ENCODE peak calls at places on chromosomes 16 and 17, in eight cellular contexts. R is mesenchymal stem cell, P is GM23248, Y is MM.1S, M is neural progenitor cell, L is mammary epithelial cell, E is endothelial cell of umbilical vein, C is fibroblast of lung. W is an unnamed sample.

GRCh38 chr17:73798111-73798748 is 154.0 kb upstream of the SDK2 start:
- DNase-seq in L (peak; percentile 83), E (no peak), M (no peak), P (peak; percentile 96), C (peak; percentile 94), Y (no peak), R (peak; percentile 82), W (no peak)

GRCh38 chr16:66357523-66357928 is 9.0 kb upstream of the CDH5 start:
- DNase-seq in L (peak; percentile 74), E (peak; percentile 93), M (peak; percentile 75), R (peak; percentile 84), P (peak; percentile 87), Y (peak; percentile 51), C (peak; percentile 75), W (peak; percentile 85)

GRCh38 chr17:80751070-80751459 is 206.4 kb downstream of the RPTOR start:
- DNase-seq in C (no peak), L (no peak), E (no peak), Y (no peak), R (no peak), M (no peak), P (peak; percentile 84), W (no peak)

GRCh38 chr16:72291531-72291981 is 119.6 kb upstream of the PMFBP1 start:
- DNase-seq in C (peak; percentile 96), P (peak; percentile 93), R (peak; percentile 89), E (peak; percentile 87), L (peak; percentile 92), M (no peak), Y (no peak), W (no peak)

GRCh38 chr17:38942641-38943040 is 17.2 kb downstream of the LASP1NB start:
- DNase-seq in E (no peak), P (no peak), C (no peak), L (no peak), R (no peak), Y (peak; percentile 20), M (no peak), W (no peak)

GRCh38 chr17:27531469-27531948 is 75.3 kb downstream of the KSR1 start:
- DNase-seq in E (no peak), C (no peak), Y (no peak), L (no peak), P (no peak), R (no peak), M (no peak), W (no peak)

GRCh38 chr17:78722101-78722761 is 59.8 kb downstream of the CYTH1 start:
- DNase-seq in L (no peak), M (peak; percentile 38), C (no peak), R (no peak), E (no peak), Y (peak; percentile 83), P (no peak), W (no peak)

GRCh38 chr17:39591958-39592954 is 15.5 kb downstream of the NEUROD2 start:
- DNase-seq in R (peak; percentile 52), Y (peak; percentile 40), E (peak; percentile 34), P (peak; percentile 49), L (peak; percentile 40), M (peak; percentile 92), C (peak; percentile 30), W (peak; percentile 83)

GRCh38 chr16:82603784-82604411 is 22.9 kb upstream of the CDH13 start:
- DNase-seq in P (peak; percentile 84), E (peak; percentile 68), M (peak; percentile 72), R (peak; percentile 72), L (peak; percentile 62), C (peak; percentile 51), Y (no peak), W (peak; percentile 73)

GRCh38 chr17:81044764-81045589 is 10.0 kb downstream of the BAIAP2 start:
- DNase-seq in R (peak; percentile 82), C (peak; percentile 75), L (peak; percentile 66), M (no peak), Y (no peak), P (peak; percentile 71), E (peak; percentile 85), W (no peak)

GRCh38 chr16:16828913-16829398 is 450.0 kb downstream of the NPIPA7 start:
- DNase-seq in E (no peak), M (peak; percentile 15), P (no peak), L (no peak), C (no peak), R (no peak), Y (no peak), W (peak; percentile 65)

GRCh38 chr17:17115620-17116019 is 73.4 kb downstream of the MPRIP start:
- DNase-seq in E (no peak), C (no peak), M (no peak), R (no peak), L (no peak), Y (no peak), P (no peak), W (no peak)

GRCh38 chr17:6473128-6473767 is 29.0 kb downstream of the PIMREG start:
- DNase-seq in Y (peak; percentile 53), E (peak; percentile 72), L (peak; percentile 56), R (peak; percentile 76), M (peak; percentile 87), P (peak; percentile 81), C (peak; percentile 41), W (peak; percentile 84)

DNA sequence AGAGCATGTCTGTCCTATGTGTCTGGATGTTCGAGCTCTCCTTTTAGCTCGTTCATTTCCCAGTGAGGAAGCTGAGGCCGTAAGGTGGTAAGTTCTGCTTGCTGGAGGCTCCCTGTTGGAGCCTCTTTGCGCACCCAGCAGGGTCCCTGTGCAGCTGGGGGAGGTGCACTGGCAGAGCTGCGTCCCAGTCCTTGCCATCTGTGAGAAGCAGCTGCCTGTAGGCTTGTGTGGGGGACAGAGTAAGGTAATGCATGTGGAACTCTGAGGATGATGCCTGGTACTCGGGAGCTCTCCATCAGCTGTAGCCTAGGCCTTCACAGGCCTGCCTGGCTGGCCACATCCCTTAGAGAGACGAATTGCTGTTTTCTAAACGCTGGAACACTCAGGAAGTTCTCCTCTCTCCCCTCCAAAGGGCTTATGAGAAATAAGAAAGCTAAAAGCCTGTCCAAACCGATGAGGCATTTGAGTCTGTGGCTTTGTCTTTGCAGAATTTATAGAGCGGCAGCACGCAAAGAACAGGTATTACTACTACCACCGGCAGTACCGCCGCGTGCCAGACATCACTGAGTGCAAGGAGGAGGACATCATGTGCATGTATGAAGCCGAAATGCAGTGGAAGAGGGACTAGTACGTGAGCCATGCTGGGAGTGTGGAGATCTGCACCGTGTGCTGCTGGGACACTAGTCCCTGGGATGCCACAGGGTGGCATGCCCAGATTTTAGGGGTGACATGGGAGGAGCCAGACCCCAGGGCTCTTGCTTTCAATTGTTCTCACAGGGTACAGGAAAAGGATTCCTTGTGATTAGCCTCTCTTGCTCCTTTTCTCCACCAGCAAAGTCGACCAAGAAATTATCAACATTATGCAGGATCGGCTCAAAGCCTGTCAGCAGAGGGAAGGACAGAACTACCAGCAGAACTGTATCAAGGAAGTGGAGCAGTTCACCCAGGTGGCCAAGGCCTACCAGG is 1.6 kb downstream of the NDUFB10 start:
- DNase-seq in L (peak; percentile 64), Y (no peak), M (peak; percentile 37), P (peak; percentile 51), R (peak; percentile 58), C (peak; percentile 49), E (peak; percentile 39), W (peak; percentile 76)
- H3K9ac ChIP-seq in L (no peak overlapping the region), Y (no peak overlapping the region), M (no peak overlapping the region), P (peak overlapping the region; percentile 94), R (peak overlapping the region; percentile 93), C (no peak overlapping the region), E (no peak overlapping the region), W (peak overlapping the region; percentile 98)

GRCh38 chr17:44307387-44308186 is 814 bp upstream of the RUNDC3A start:
- DNase-seq in M (peak; percentile 91), R (peak; percentile 75), C (peak; percentile 18), P (peak; percentile 73), L (peak; percentile 50), Y (no peak), E (no peak), W (peak; percentile 81)

GRCh38 chr17:44309472-44309871 is 1.1 kb downstream of the RUNDC3A start:
- DNase-seq in P (no peak), E (no peak), R (no peak), Y (no peak), M (no peak), C (no peak), L (peak; percentile 14), W (peak; percentile 34)

GRCh38 chr17:44308320-44308818 is at the start of gene RUNDC3A:
- DNase-seq in Y (peak; percentile 83), C (peak; percentile 69), E (peak; percentile 74), R (peak; percentile 86), L (peak; percentile 66), P (peak; percentile 82), M (peak; percentile 97), W (peak; percentile 94)

GRCh38 chr17:44310188-44310587 is 1.8 kb downstream of the RUNDC3A start:
- DNase-seq in E (no peak), R (no peak), M (no peak), C (no peak), Y (no peak), L (no peak), P (no peak), W (no peak)

DNA sequence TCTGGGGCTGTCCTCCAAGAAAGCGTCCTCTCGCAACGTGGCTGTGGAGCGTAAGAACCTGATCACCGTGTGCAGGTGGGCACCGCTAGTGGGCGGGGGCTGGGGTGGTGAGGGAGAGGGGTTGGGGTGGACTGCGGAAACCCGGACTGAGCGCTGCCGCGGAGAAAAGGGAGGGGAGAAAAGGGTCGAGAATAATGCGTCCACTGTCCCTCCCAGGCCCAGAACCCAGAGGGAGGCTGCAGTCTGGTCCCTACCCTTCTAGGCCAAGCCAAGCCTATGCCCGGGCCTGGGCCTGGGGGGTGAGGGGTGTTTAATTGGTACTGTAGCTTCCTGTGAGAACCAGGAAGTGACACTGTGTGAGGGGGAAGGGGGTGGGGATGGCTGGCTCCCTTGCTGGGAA is 464 bp downstream of the RUNDC3A start:
- DNase-seq in C (no peak), L (no peak), P (no peak), R (no peak), Y (no peak), M (no peak), E (no peak), W (no peak)
- H3K4me3 ChIP-seq in C (no peak overlapping the region), L (no peak overlapping the region), P (no peak overlapping the region), R (no peak overlapping the region), Y (peak overlapping the region; percentile 60), M (peak overlapping the region; percentile 50), E (no peak overlapping the region), W (no peak overlapping the region)

GRCh38 chr17:43360376-43360738 is 38.4 kb upstream of the ARL4D start:
- DNase-seq in P (no peak), Y (peak; percentile 66), L (no peak), E (peak; percentile 74), R (no peak), M (no peak), C (peak; percentile 83), W (no peak)
- H3K9ac ChIP-seq in P (no peak overlapping the region), Y (peak overlapping the region; percentile 87), L (peak overlapping the region; percentile 75), E (peak overlapping the region; percentile 98), R (peak overlapping the region; percentile 99), M (no peak overlapping the region), C (peak overlapping the region; percentile 60), W (peak overlapping the region; percentile 93)

GRCh38 chr16:4136229-4136813 is 20.1 kb upstream of the ADCY9 start:
- DNase-seq in M (no peak), R (no peak), Y (no peak), E (no peak), P (peak; percentile 25), C (no peak), L (peak; percentile 90), W (peak; percentile 94)
- H3K4me3 ChIP-seq in M (no peak overlapping the region), R (no peak overlapping the region), Y (no peak overlapping the region), E (no peak overlapping the region), P (no peak overlapping the region), C (no peak overlapping the region), L (no peak overlapping the region), W (no peak overlapping the region)

DNA sequence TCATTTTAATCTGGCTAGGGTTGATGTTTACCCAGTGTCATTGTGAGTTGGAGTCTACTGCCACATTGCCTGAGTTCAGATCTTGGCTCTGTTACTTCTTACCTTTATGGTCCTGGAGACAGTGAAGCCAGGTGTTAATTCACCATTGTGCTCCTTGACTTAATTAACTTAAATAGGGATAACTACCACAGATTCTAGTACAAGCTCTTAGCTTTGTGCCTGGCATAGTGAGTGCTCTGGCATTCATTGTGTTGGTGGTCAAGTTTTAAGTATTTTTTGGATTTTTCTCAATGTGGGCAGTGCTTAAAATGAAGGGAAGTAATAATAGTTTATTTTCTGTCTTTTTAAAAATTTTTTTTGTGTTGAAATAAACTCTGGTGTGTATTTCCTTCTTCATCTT is 4.6 kb downstream of the HAPSTR1 start:
- DNase-seq in C (no peak), E (no peak), Y (no peak), R (no peak), P (no peak), M (no peak), L (no peak), W (no peak)
- H3K9ac ChIP-seq in C (no peak overlapping the region), E (no peak overlapping the region), Y (no peak overlapping the region), R (peak overlapping the region; percentile 95), P (peak overlapping the region; percentile 97), M (no peak overlapping the region), L (no peak overlapping the region), W (no peak overlapping the region)

W was measured in mesendoderm.